ENCODE peak calls at places on chromosomes 7 and 10, in five cellular contexts. One of them, this sample, is unnamed. For H3K4me1, the result is how much of the 10 kb centered on the place peaks cover.

GRCh38 chr7:28570113-28570969 is 158.0 kb downstream of the CREB5 start:
- DNase-seq in K562: no peak
- DNase-seq in H1: no peak
- DNase-seq in HCT116: no peak
- DNase-seq in HepG2: no peak
- DNase-seq in this sample: no peak

GRCh38 chr10:124403548-124403947 is 15.2 kb downstream of the OAT start:
- DNase-seq in K562: peak
- DNase-seq in HepG2: peak
- DNase-seq in HCT116: peak
- DNase-seq in H1: peak
- DNase-seq in this sample: peak

GRCh38 chr7:138898255-138898654 is 82.9 kb downstream of the KIAA1549 start:
- DNase-seq in HepG2: no peak
- DNase-seq in H1: no peak
- DNase-seq in HCT116: no peak
- DNase-seq in K562: no peak
- DNase-seq in this sample: no peak

GRCh38 chr10:110436554-110437350 is 61.0 kb upstream of the DUSP5 start:
- DNase-seq in K562: no peak
- DNase-seq in HCT116: no peak
- DNase-seq in HepG2: no peak
- DNase-seq in H1: no peak
- DNase-seq in this sample: no peak

GRCh38 chr7:155962191-155962967 is 150.1 kb upstream of the SHH start:
- DNase-seq in HepG2: peak
- DNase-seq in H1: peak
- DNase-seq in K562: no peak
- DNase-seq in HCT116: peak
- DNase-seq in this sample: no peak

GRCh38 chr7:29217112-29217511 is 22.5 kb downstream of the CHN2 start:
- DNase-seq in H1: no peak
- DNase-seq in HCT116: no peak
- DNase-seq in K562: no peak
- DNase-seq in HepG2: no peak
- DNase-seq in this sample: no peak

GRCh38 chr10:51092402-51092801 is 18.1 kb downstream of the PRKG1 start:
- DNase-seq in H1: no peak
- DNase-seq in HepG2: no peak
- DNase-seq in K562: no peak
- DNase-seq in HCT116: no peak
- DNase-seq in this sample: no peak

GRCh38 chr7:54946764-54947163 is 72.1 kb upstream of the EGFR start:
- DNase-seq in HepG2: no peak
- DNase-seq in H1: no peak
- DNase-seq in K562: no peak
- DNase-seq in HCT116: no peak
- DNase-seq in this sample: no peak

GRCh38 chr7:104111294-104111693 is 96.5 kb downstream of the ORC5 start:
- DNase-seq in HepG2: peak
- DNase-seq in K562: no peak
- DNase-seq in H1: no peak
- DNase-seq in HCT116: no peak
- DNase-seq in this sample: no peak

GRCh38 chr10:46329690-46330016 is 42.9 kb downstream of the ANTXRL start:
- DNase-seq in K562: no peak
- DNase-seq in HCT116: no peak
- DNase-seq in H1: no peak
- DNase-seq in HepG2: no peak
- DNase-seq in this sample: no peak

GRCh38 chr7:131370523-131370968 is 42.9 kb downstream of the MKLN1 start:
- DNase-seq in K562: peak
- DNase-seq in HCT116: no peak
- DNase-seq in HepG2: no peak
- DNase-seq in H1: no peak
- DNase-seq in this sample: peak
- H3K4me1 ChIP-seq in K562: under half
- H3K4me1 ChIP-seq in HCT116: under half
- H3K4me1 ChIP-seq in HepG2: under half
- H3K4me1 ChIP-seq in H1: under half
- H3K4me1 ChIP-seq in this sample: under half

GRCh38 chr7:134552105-134552504 is 3.2 kb downstream of the AKR1B15 start:
- DNase-seq in HCT116: no peak
- DNase-seq in K562: peak
- DNase-seq in HepG2: peak
- DNase-seq in H1: no peak
- DNase-seq in this sample: no peak

GRCh38 chr7:134554417-134554966 is 5.6 kb downstream of the AKR1B15 start:
- DNase-seq in K562: no peak
- DNase-seq in HepG2: no peak
- DNase-seq in HCT116: no peak
- DNase-seq in H1: no peak
- DNase-seq in this sample: no peak

GRCh38 chr7:134557391-134557790 is 8.5 kb downstream of the AKR1B15 start:
- DNase-seq in H1: no peak
- DNase-seq in K562: no peak
- DNase-seq in HepG2: no peak
- DNase-seq in HCT116: no peak
- DNase-seq in this sample: no peak

GRCh38 chr7:134558370-134558769 is 9.5 kb downstream of the AKR1B15 start:
- DNase-seq in H1: no peak
- DNase-seq in K562: no peak
- DNase-seq in HCT116: no peak
- DNase-seq in HepG2: no peak
- DNase-seq in this sample: no peak

DNA sequence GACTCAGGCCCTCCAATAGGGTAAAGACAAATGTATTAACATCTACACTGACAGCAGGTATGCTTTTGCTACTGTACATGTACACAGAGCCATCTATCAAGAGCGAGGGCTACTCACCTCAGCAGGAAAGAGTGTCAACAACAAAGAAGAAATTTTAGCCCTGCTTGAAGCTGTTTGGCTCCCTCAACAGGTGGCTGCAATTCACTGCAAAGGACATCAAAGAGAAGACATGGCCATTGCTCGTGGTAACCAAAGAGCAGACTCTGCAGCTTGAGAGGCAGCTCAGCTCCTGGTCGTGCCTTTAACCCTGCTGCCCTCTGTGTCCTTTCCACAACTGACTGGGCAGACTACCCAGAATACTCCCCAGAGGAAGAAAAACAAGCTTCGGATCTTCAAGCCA is 5.1 kb downstream of the AKR1B15 start:
- DNase-seq in HepG2: peak
- DNase-seq in K562: peak
- DNase-seq in HCT116: no peak
- DNase-seq in H1: no peak
- DNase-seq in this sample: no peak
- TF ChIP-seq ZNF274 in HepG2: no peak
- TF ChIP-seq ZNF274 in K562: no peak
- TF ChIP-seq ZNF274 in HCT116: no peak
- TF ChIP-seq ZNF274 in H1: no peak
- TF ChIP-seq ZNF274 in this sample: no peak

GRCh38 chr10:7405637-7406036 is 5.2 kb downstream of the SFMBT2 start:
- DNase-seq in HCT116: no peak
- DNase-seq in H1: no peak
- DNase-seq in K562: peak
- DNase-seq in HepG2: no peak
- DNase-seq in this sample: no peak

GRCh38 chr10:7408494-7409044 is 2.3 kb downstream of the SFMBT2 start:
- DNase-seq in K562: peak
- DNase-seq in H1: peak
- DNase-seq in HCT116: no peak
- DNase-seq in HepG2: no peak
- DNase-seq in this sample: no peak

GRCh38 chr10:7408003-7408493 is 2.8 kb downstream of the SFMBT2 start:
- DNase-seq in K562: peak
- DNase-seq in HCT116: no peak
- DNase-seq in H1: peak
- DNase-seq in HepG2: no peak
- DNase-seq in this sample: no peak

GRCh38 chr10:7407368-7408002 is 3.3 kb downstream of the SFMBT2 start:
- DNase-seq in HepG2: no peak
- DNase-seq in K562: no peak
- DNase-seq in H1: peak
- DNase-seq in HCT116: no peak
- DNase-seq in this sample: no peak

DNA sequence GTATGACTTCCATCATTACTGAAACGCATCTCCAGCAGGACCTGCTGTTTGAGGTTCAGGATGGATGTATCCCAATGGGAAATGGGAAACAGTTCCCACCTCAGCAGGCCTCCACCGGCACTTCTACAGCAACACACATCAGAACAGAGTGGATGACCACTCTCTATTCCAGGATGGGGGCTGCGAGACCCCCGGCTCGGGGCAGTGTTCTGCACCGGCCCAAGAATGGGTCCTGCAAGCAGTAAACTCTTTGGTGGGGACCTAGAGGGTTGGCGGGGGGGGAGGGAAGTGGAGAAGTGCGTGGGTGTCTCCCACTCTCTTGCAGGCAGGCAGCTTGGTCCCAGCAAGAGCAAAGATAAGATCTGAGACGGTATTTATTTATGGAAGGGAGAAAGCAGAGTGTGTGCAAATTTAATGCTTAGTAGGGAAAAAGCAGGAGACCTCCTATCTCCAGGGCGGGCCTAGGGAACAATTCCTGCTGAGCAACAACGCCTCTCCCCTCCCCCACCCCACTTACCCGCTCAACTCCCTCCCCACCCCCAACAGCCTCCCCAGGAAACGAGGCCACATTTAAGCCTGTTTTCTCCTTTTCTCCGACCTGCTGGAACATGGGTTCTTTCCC is 4.0 kb downstream of the SFMBT2 start:
- DNase-seq in K562: peak
- DNase-seq in HepG2: no peak
- DNase-seq in HCT116: no peak
- DNase-seq in H1: no peak
- DNase-seq in this sample: no peak
- H3K4me1 ChIP-seq in K562: under half
- H3K4me1 ChIP-seq in HepG2: under half
- H3K4me1 ChIP-seq in HCT116: under half
- H3K4me1 ChIP-seq in H1: under half
- H3K4me1 ChIP-seq in this sample: under half

GRCh38 chr10:60236869-60237524 is 152.7 kb downstream of the ANK3 start:
- DNase-seq in HCT116: no peak
- DNase-seq in H1: no peak
- DNase-seq in HepG2: no peak
- DNase-seq in K562: no peak
- DNase-seq in this sample: no peak

GRCh38 chr10:60239228-60239627 is 150.4 kb downstream of the ANK3 start:
- DNase-seq in H1: no peak
- DNase-seq in K562: no peak
- DNase-seq in HCT116: no peak
- DNase-seq in HepG2: no peak
- DNase-seq in this sample: no peak

GRCh38 chr10:60238408-60239100 is 151.1 kb downstream of the ANK3 start:
- DNase-seq in K562: peak
- DNase-seq in H1: no peak
- DNase-seq in HepG2: no peak
- DNase-seq in HCT116: peak
- DNase-seq in this sample: peak

GRCh38 chr10:60235001-60235400 is 154.7 kb downstream of the ANK3 start:
- DNase-seq in H1: no peak
- DNase-seq in HCT116: no peak
- DNase-seq in HepG2: no peak
- DNase-seq in K562: no peak
- DNase-seq in this sample: no peak

GRCh38 chr10:60237977-60238376 is 151.7 kb downstream of the ANK3 start:
- DNase-seq in HCT116: no peak
- DNase-seq in H1: no peak
- DNase-seq in K562: no peak
- DNase-seq in HepG2: no peak
- DNase-seq in this sample: no peak
- TF ChIP-seq ZNF274 in HCT116: no peak
- TF ChIP-seq ZNF274 in H1: no peak
- TF ChIP-seq ZNF274 in K562: no peak
- TF ChIP-seq ZNF274 in HepG2: no peak
- TF ChIP-seq ZNF274 in this sample: no peak

GRCh38 chr7:22561895-22562593 is 62.1 kb upstream of the STEAP1B start:
- DNase-seq in HepG2: no peak
- DNase-seq in HCT116: no peak
- DNase-seq in K562: peak
- DNase-seq in H1: peak
- DNase-seq in this sample: no peak

GRCh38 chr7:22557167-22557566 is 57.2 kb upstream of the STEAP1B start:
- DNase-seq in HepG2: no peak
- DNase-seq in H1: no peak
- DNase-seq in HCT116: no peak
- DNase-seq in K562: no peak
- DNase-seq in this sample: no peak

GRCh38 chr7:22563115-22563514 is 63.1 kb upstream of the STEAP1B start:
- DNase-seq in HCT116: no peak
- DNase-seq in H1: no peak
- DNase-seq in HepG2: no peak
- DNase-seq in K562: peak
- DNase-seq in this sample: no peak

GRCh38 chr7:22561356-22561755 is 61.4 kb upstream of the STEAP1B start:
- DNase-seq in HepG2: peak
- DNase-seq in HCT116: no peak
- DNase-seq in K562: peak
- DNase-seq in H1: peak
- DNase-seq in this sample: peak

GRCh38 chr7:22559829-22560489 is 60.0 kb upstream of the STEAP1B start:
- DNase-seq in K562: peak
- DNase-seq in HCT116: peak
- DNase-seq in H1: peak
- DNase-seq in HepG2: peak
- DNase-seq in this sample: peak
- H3K4me1 ChIP-seq in K562: under half
- H3K4me1 ChIP-seq in HCT116: under half
- H3K4me1 ChIP-seq in H1: under half
- H3K4me1 ChIP-seq in HepG2: under half
- H3K4me1 ChIP-seq in this sample: under half

DNA sequence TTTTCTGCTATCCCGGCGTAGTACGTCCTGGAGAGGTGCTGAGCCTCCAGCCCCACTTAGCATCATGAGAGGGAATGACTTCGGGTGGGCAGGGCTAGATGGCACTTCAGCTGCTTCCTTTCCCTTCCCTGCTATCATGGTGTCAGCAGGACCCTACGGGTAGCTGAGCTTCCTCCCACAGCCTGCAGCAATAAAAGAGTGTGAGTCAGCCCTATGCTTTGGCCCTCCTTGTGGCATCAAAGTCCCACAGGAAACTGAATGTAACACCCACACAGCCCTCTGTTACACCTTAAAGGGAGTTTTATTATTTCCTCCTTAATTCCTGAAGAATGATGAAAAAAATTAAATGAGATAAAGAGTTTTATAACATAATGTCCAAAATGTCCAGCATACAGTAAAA is 458.1 kb downstream of the RPS24 start:
- DNase-seq in H1: no peak
- DNase-seq in HCT116: no peak
- DNase-seq in HepG2: no peak
- DNase-seq in K562: no peak
- DNase-seq in this sample: no peak
- TF ChIP-seq ZNF274 in H1: no peak
- TF ChIP-seq ZNF274 in HCT116: no peak
- TF ChIP-seq ZNF274 in HepG2: no peak
- TF ChIP-seq ZNF274 in K562: no peak
- TF ChIP-seq ZNF274 in this sample: no peak